ENCODE peak calls at places on chromosomes 7 and 10, in five cellular contexts. Y, C, A, B and T are unnamed samples.

GRCh38 chr7:157691521-157692155 is 354.8 kb downstream of the DNAJB6 start:
- DNase-seq in Y (no peak), C (no peak), A (no peak), B (no peak), T (no peak)

GRCh38 chr7:134854816-134855215 is 75.4 kb downstream of the CALD1 start:
- DNase-seq in Y (no peak), C (no peak), A (peak; percentile 10), B (no peak), T (no peak)

GRCh38 chr10:28214185-28214584 is 88.7 kb downstream of the MPP7 start:
- DNase-seq in Y (no peak), C (no peak), A (peak; percentile 32), B (peak; percentile 54), T (no peak)

GRCh38 chr10:34567854-34568253 is 247.2 kb downstream of the PARD3 start:
- DNase-seq in Y (no peak), C (no peak), A (no peak), B (no peak), T (no peak)

GRCh38 chr10:119116326-119116951 is 12.5 kb downstream of the DENND10 start:
- DNase-seq in Y (no peak), C (no peak), A (no peak), B (no peak), T (no peak)

GRCh38 chr7:136635755-136636154 is 232.7 kb upstream of the CHRM2 start:
- DNase-seq in Y (no peak), C (no peak), A (peak; percentile 1), B (no peak), T (no peak)

GRCh38 chr10:103455235-103455634 is 3.1 kb upstream of the CALHM2 start:
- DNase-seq in Y (no peak), C (no peak), A (no peak), B (no peak), T (no peak)

GRCh38 chr10:4260483-4260882 is 475.5 kb upstream of the KLF6 start:
- DNase-seq in Y (no peak), C (no peak), A (peak; percentile 59), B (peak; percentile 59), T (no peak)

GRCh38 chr10:82796510-82796909 is 921.5 kb downstream of the NRG3 start:
- DNase-seq in Y (no peak), C (no peak), A (no peak), B (no peak), T (peak; percentile 17)

GRCh38 chr10:103843854-103844567 is 11.4 kb downstream of the SH3PXD2A start:
- DNase-seq in Y (no peak), C (no peak), A (no peak), B (no peak), T (no peak)

GRCh38 chr10:13066527-13066926 is 33.4 kb upstream of the OPTN start:
- DNase-seq in Y (no peak), C (no peak), A (peak; percentile 11), B (peak; percentile 30), T (no peak)

GRCh38 chr10:121988361-121989324 is at the start of gene TACC2:
- DNase-seq in Y (no peak), C (peak; percentile 48), A (no peak), B (peak; percentile 28), T (no peak)

GRCh38 chr7:100568936-100569844 is 4.5 kb downstream of the SAP25 start:
- DNase-seq in Y (peak; percentile 74), C (no peak), A (no peak), B (no peak), T (no peak)

GRCh38 chr10:117370205-117370604 is 5.0 kb downstream of the PDZD8 start:
- DNase-seq in Y (no peak), C (no peak), A (peak; percentile 10), B (peak; percentile 61), T (no peak)

GRCh38 chr10:95506056-95506737 is 55.0 kb downstream of the SORBS1 start:
- DNase-seq in Y (no peak), C (no peak), A (no peak), B (no peak), T (no peak)

GRCh38 chr10:71659050-71659738 is 60.4 kb downstream of the C10orf105 start:
- DNase-seq in Y (no peak), C (no peak), A (no peak), B (no peak), T (no peak)

GRCh38 chr7:99733448-99733847 is 1.5 kb downstream of the CYP3A7 start:
- DNase-seq in Y (no peak), C (no peak), A (no peak), B (no peak), T (no peak)

GRCh38 chr10:127498081-127498480 is 51.0 kb upstream of the NPS start:
- DNase-seq in Y (no peak), C (no peak), A (no peak), B (no peak), T (no peak)

GRCh38 chr10:127496045-127496444 is 53.1 kb upstream of the NPS start:
- DNase-seq in Y (no peak), C (no peak), A (no peak), B (no peak), T (no peak)

DNA sequence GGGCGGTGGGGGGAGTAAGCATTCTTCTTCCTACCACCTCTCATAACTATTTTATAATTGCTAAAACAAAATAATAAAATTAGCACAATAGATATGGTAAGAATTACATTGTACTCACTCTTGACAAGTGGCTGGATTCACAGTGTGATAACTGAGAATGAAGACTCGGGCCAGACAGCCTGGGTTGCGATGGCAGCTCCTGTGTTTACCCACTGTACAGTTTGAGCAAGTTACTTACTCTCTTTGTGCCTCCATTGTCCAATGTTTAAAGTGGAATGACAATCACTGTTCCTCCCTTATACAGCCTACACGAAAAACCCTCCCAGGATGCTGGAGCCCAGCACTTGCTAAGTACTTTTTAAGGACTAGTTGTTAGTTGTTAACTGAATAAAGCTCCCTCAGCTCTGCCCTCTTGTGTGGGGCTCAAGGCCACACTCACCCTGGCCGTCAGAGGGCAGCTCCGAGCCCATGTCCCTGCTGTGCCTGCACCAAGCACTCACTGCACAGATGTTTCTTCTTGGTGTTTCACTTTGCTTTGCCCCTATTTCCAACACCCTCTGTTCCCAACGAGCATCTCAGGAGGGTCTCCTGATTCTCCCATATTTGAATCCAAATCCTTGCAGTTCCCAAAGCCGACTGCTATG is 56.4 kb upstream of the NPS start:
- DNase-seq in Y (no peak), C (peak; percentile 24), A (no peak), B (peak; percentile 3), T (no peak)
- TF ChIP-seq CTCF in Y (no peak), C (peak; percentile 71), A (peak; percentile 22), B (no peak), T (peak; percentile 44)

GRCh38 chr7:151125835-151126481 is 39.7 kb downstream of the AGAP3 start:
- DNase-seq in Y (peak; percentile 60), C (no peak), A (no peak), B (no peak), T (no peak)
- H3K4me3 ChIP-seq in Y (peak overlapping the region; percentile 49), C (no peak overlapping the region), A (no peak overlapping the region), B (peak overlapping the region; percentile 2), T (peak overlapping the region; percentile 49)

DNA sequence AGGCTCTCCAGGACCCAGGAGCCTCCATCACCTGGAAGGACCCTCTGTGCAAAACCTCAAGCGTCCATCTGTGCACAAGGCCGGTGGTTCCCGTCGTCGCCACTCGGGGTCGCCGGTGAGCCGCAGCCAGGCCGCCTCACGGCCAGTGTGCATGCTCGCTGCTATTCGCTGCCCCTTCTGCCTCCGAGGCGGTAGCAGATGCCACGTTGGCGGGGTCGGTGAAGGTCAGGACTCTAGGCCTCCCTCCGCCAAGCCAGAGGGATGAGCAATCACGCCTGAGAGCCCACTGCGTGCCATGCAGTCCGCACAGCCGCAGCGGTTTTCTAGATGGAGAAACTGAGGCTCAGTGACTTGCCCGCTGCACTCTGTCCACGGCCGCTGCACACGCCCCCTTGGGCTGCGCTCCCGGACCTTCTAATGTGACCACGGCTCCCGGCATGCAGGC is 5.7 kb downstream of the UPK3B start:
- DNase-seq in Y (peak; percentile 48), C (no peak), A (peak; percentile 27), B (peak; percentile 32), T (no peak)
- TF ChIP-seq CTCF in Y (no peak), C (no peak), A (peak; percentile 99), B (peak; percentile 72), T (no peak)

DNA sequence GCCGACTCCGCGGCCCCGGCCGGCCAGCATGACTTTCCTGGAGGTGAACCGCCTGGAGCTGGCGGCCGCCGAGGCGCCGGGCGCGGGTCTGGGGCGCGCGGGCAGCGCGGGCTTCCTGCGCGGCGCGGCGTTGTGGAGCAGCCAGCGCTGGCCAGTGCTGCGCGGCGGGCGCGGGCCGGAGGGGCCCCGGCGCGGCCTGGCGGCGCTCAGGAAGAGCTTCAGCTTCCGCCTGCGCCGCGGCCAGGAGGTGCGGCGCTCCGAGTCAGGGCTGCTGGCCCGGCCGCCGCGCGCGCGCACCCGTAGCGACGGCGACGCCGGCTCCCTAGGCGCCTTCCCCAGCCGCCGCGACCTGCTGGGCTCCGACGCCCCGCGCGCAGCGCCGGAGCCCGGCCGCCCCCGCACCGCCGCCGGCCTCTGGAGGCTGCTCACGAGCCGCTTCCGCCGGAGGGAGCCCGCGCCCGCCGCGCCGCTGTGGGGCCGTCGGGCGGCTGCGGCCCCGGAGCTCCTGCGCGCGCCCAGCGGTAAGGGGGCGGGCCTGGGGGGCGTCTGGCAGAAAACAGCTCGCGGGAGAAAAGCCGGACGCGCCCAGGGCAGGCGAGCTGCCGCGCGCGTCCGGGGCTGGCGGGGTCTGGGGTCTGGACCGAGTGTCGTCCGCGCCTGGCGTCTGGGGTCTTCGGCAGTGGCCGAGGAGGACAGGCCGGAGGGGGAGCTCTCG is 29.0 kb downstream of the AGAP3 start:
- DNase-seq in Y (no peak), C (no peak), A (no peak), B (peak; percentile 46), T (no peak)
- H3K4me3 ChIP-seq in Y (peak overlapping the region; percentile 38), C (peak overlapping the region; percentile 48), A (peak overlapping the region; percentile 57), B (peak overlapping the region; percentile 56), T (peak overlapping the region; percentile 48)

DNA sequence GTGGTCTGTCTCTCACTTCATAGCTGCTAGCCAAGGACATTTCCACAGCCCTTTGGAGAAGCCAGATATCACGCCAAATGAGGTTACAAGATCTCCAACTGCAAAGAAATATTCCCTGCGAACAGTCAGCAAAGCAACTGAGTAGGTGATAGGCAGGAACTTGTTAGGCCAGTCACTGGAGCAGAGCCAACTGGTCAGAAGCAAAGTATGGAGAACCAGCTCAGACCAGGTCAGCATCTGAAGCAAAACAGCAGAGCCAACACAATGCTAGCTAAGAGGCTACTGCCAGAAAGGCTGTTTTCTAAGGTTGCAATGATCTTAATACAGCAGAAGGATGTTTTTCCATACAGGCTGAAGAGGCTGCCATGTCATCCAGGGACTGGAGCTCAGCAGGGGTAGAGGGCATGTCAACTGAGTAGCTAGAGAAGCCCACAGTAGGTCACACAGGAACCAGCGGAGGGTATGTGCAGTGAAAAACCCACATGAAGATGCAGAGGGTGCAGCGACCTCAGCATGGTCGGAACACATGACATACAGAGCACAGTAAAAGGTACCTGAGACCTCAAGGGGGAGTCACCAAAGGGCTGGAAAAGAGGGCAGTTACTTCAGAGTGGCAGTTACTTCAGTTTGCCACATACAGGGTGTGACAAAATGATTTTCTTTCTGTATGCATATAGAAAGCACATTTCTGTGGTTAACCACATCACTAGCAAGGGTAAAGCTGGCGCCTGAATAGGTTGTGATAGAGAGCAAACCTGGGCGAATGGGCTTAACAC is 8.9 kb downstream of the SEC31B start:
- DNase-seq in Y (no peak), C (no peak), A (peak; percentile 55), B (peak; percentile 62), T (no peak)
- TF ChIP-seq CTCF in Y (no peak), C (no peak), A (no peak), B (no peak), T (no peak)